ENCODE peak calls at places on chromosome 15, in four cellular contexts. G is GM04503; Z is stimulated activated CD4-positive, alpha-beta T cell treated with anti-CD3 and anti-CD28 coated beads, TNF-alpha, amount 100 ng/mL, for 24 hours; P is AG09319. H is an unnamed sample.

GRCh38 chr15:74038707-74039655 is 43.4 kb downstream of the GOLGA6A start:
- DNase-seq in G (no peak), Z (no peak), P (no peak), H (no peak)

GRCh38 chr15:39624806-39625205 is 43.9 kb downstream of the THBS1 start:
- DNase-seq in G (peak), Z (peak), P (peak), H (peak)

GRCh38 chr15:37093480-37094410 is 6.6 kb downstream of the MEIS2 start:
- DNase-seq in G (no peak), Z (no peak), P (no peak), H (no peak)

GRCh38 chr15:34620122-34620521 is 36.7 kb upstream of the GOLGA8B start:
- DNase-seq in G (no peak), Z (no peak), P (no peak), H (no peak)

GRCh38 chr15:57070674-57071073 is 152.2 kb downstream of the TCF12 start:
- DNase-seq in G (no peak), Z (no peak), P (no peak), H (no peak)

GRCh38 chr15:52496776-52497470 is 31.8 kb downstream of the MYO5A start:
- DNase-seq in G (no peak), Z (peak), P (no peak), H (no peak)

GRCh38 chr15:68407886-68408500 is 24.0 kb downstream of the ITGA11 start:
- DNase-seq in G (no peak), Z (no peak), P (no peak), H (no peak)

GRCh38 chr15:85129881-85130280 is 148.2 kb downstream of the PDE8A start:
- DNase-seq in G (no peak), Z (no peak), P (no peak), H (no peak)

GRCh38 chr15:71746719-71747118 is 63.6 kb upstream of the NR2E3 start:
- DNase-seq in G (no peak), Z (no peak), P (no peak), H (no peak)

GRCh38 chr15:23385886-23386430 is 31.4 kb downstream of the GOLGA8S start:
- DNase-seq in G (no peak), Z (no peak), P (no peak), H (no peak)

GRCh38 chr15:52680756-52681155 is 1.6 kb upstream of the ATOSA start:
- DNase-seq in G (no peak), Z (no peak), P (no peak), H (no peak)

GRCh38 chr15:33907326-33907725 is 61.0 kb upstream of the CHRM5 start:
- DNase-seq in G (no peak), Z (no peak), P (no peak), H (no peak)

GRCh38 chr15:95929232-95929846 is 401.2 kb upstream of the NR2F2 start:
- DNase-seq in G (no peak), Z (no peak), P (no peak), H (no peak)

GRCh38 chr15:63553388-63553791 is 43.8 kb upstream of the FBXL22 start:
- DNase-seq in G (peak), Z (no peak), P (peak), H (peak)

GRCh38 chr15:86620636-86621349 is 541.1 kb downstream of the AGBL1 start:
- DNase-seq in G (no peak), Z (no peak), P (no peak), H (no peak)

GRCh38 chr15:98734472-98735284 is 86.3 kb downstream of the IGF1R start:
- DNase-seq in G (no peak), Z (no peak), P (no peak), H (no peak)

GRCh38 chr15:65032823-65033537 is 3.5 kb upstream of the MTFMT start:
- DNase-seq in G (no peak), Z (no peak), P (no peak), H (no peak)

GRCh38 chr15:29067949-29068348 is 182.2 kb downstream of the APBA2 start:
- DNase-seq in G (no peak), Z (no peak), P (no peak), H (no peak)

GRCh38 chr15:99967841-99968371 is 234.7 kb upstream of the LYSMD4 start:
- DNase-seq in G (no peak), Z (no peak), P (no peak), H (no peak)

GRCh38 chr15:84113919-84114318 is 121.7 kb upstream of the GOLGA6L4 start:
- DNase-seq in G (no peak), Z (no peak), P (no peak), H (no peak)

GRCh38 chr15:22939652-22940061 is 40.5 kb downstream of the CYFIP1 start:
- DNase-seq in G (no peak), Z (no peak), P (no peak), H (no peak)

GRCh38 chr15:88993662-88994061 is 80.5 kb upstream of the MFGE8 start:
- DNase-seq in G (no peak), Z (no peak), P (no peak), H (no peak)

GRCh38 chr15:60912984-60913697 is 316.0 kb downstream of the RORA start:
- DNase-seq in G (no peak), Z (no peak), P (no peak), H (no peak)

GRCh38 chr15:56383011-56383410 is 17.8 kb downstream of the TEX9 start:
- DNase-seq in G (no peak), Z (no peak), P (no peak), H (no peak)

GRCh38 chr15:100770781-100771584 is 108.6 kb upstream of the ALDH1A3 start:
- DNase-seq in G (no peak), Z (no peak), P (no peak), H (no peak)

GRCh38 chr15:58383876-58384275 is 47.9 kb upstream of the LIPC start:
- DNase-seq in G (no peak), Z (peak), P (no peak), H (no peak)

GRCh38 chr15:43511012-43511885 is 6.2 kb upstream of the MAP1A start:
- DNase-seq in G (no peak), Z (no peak), P (no peak), H (no peak)

GRCh38 chr15:69996842-69997478 is 100.8 kb downstream of the TLE3 start:
- DNase-seq in G (no peak), Z (no peak), P (no peak), H (no peak)

GRCh38 chr15:75531041-75531450 is 48.1 kb downstream of the PTPN9 start:
- DNase-seq in G (peak), Z (no peak), P (no peak), H (no peak)

GRCh38 chr15:34889486-34889885 is 80.1 kb downstream of the AQR start:
- DNase-seq in G (no peak), Z (no peak), P (no peak), H (no peak)

GRCh38 chr15:70437882-70438331 is 325.5 kb downstream of the UACA start:
- DNase-seq in G (no peak), Z (no peak), P (no peak), H (no peak)

GRCh38 chr15:70417536-70417935 is 319.8 kb upstream of the TLE3 start:
- DNase-seq in G (no peak), Z (no peak), P (no peak), H (no peak)

GRCh38 chr15:39369768-39370167 is 211.1 kb upstream of the THBS1 start:
- DNase-seq in G (no peak), Z (no peak), P (no peak), H (no peak)

GRCh38 chr15:99452728-99453643 is 112.8 kb upstream of the MEF2A start:
- DNase-seq in G (no peak), Z (no peak), P (no peak), H (no peak)

H was measured in amniotic stem cell.